ENCODE peak calls at places on chromosomes 2 and 18, in nine cellular contexts. M, E, W, Z, B, G, F, A and V are unnamed samples.

GRCh38 chr2:12320027-12320734 is 396.6 kb upstream of the TRIB2 start:
- DNase-seq in M (no peak), E (no peak), W (no peak), Z (no peak), B (no peak), G (no peak), F (no peak), A (no peak), V (no peak)

GRCh38 chr2:25632396-25632795 is 41.0 kb downstream of the DTNB start:
- DNase-seq in M (no peak), E (no peak), W (no peak), Z (no peak), B (no peak), G (no peak), F (no peak), A (no peak), V (no peak)

GRCh38 chr2:179106342-179107178 is 56.6 kb upstream of the CCDC141 start:
- DNase-seq in M (peak), E (peak), W (no peak), Z (no peak), B (peak), G (no peak), F (peak), A (peak), V (peak)

GRCh38 chr2:149329068-149329467 is 1.3 kb upstream of the LYPD6 start:
- DNase-seq in M (no peak), E (no peak), W (no peak), Z (no peak), B (no peak), G (no peak), F (no peak), A (no peak), V (no peak)

GRCh38 chr2:112216158-112216557 is 38.7 kb downstream of the ZC3H8 start:
- DNase-seq in M (no peak), E (no peak), W (no peak), Z (no peak), B (no peak), G (no peak), F (no peak), A (no peak), V (no peak)

GRCh38 chr2:37230581-37230980 is 815 bp downstream of the CEBPZ start:
- DNase-seq in M (no peak), E (no peak), W (no peak), Z (no peak), B (no peak), G (no peak), F (no peak), A (no peak), V (no peak)

GRCh38 chr2:163155279-163155883 is 316.8 kb upstream of the KCNH7 start:
- DNase-seq in M (no peak), E (no peak), W (no peak), Z (no peak), B (peak), G (no peak), F (no peak), A (peak), V (peak)

GRCh38 chr2:241777167-241777685 is 604 bp downstream of the GAL3ST2 start:
- DNase-seq in M (no peak), E (no peak), W (no peak), Z (no peak), B (no peak), G (no peak), F (no peak), A (no peak), V (no peak)

GRCh38 chr18:67938691-67939090 is 422.2 kb upstream of the DSEL start:
- DNase-seq in M (no peak), E (no peak), W (no peak), Z (no peak), B (no peak), G (no peak), F (no peak), A (no peak), V (no peak)

GRCh38 chr2:113084249-113085000 is 16.7 kb downstream of the IL1F10 start:
- DNase-seq in M (no peak), E (no peak), W (no peak), Z (no peak), B (no peak), G (no peak), F (no peak), A (no peak), V (no peak)

GRCh38 chr18:58417752-58418151 is 211.1 kb downstream of the ALPK2 start:
- DNase-seq in M (no peak), E (no peak), W (no peak), Z (no peak), B (no peak), G (no peak), F (no peak), A (peak), V (no peak)

GRCh38 chr18:13035249-13035914 is 44.2 kb downstream of the CEP192 start:
- DNase-seq in M (no peak), E (no peak), W (no peak), Z (no peak), B (no peak), G (no peak), F (no peak), A (no peak), V (no peak)

GRCh38 chr18:61679836-61680235 is 213.0 kb downstream of the RNF152 start:
- DNase-seq in M (no peak), E (no peak), W (no peak), Z (no peak), B (no peak), G (no peak), F (no peak), A (no peak), V (no peak)

GRCh38 chr2:18544171-18544570 is 16.3 kb downstream of the RDH14 start:
- DNase-seq in M (no peak), E (no peak), W (no peak), Z (no peak), B (no peak), G (no peak), F (no peak), A (no peak), V (no peak)

GRCh38 chr18:13382990-13383821 is 164.6 kb downstream of the LDLRAD4 start:
- DNase-seq in M (no peak), E (no peak), W (no peak), Z (no peak), B (no peak), G (no peak), F (peak), A (no peak), V (no peak)

GRCh38 chr2:8458461-8459459 is 223.1 kb upstream of the ID2 start:
- DNase-seq in M (no peak), E (no peak), W (no peak), Z (no peak), B (no peak), G (no peak), F (no peak), A (no peak), V (no peak)

GRCh38 chr2:62704654-62705006 is 883 bp upstream of the EHBP1 start:
- DNase-seq in M (no peak), E (no peak), W (no peak), Z (no peak), B (no peak), G (no peak), F (no peak), A (no peak), V (no peak)

GRCh38 chr2:58131191-58132011 is 84.8 kb downstream of the VRK2 start:
- DNase-seq in M (no peak), E (no peak), W (no peak), Z (no peak), B (no peak), G (no peak), F (no peak), A (no peak), V (no peak)

GRCh38 chr2:234858790-234859329 is 93.0 kb upstream of the SH3BP4 start:
- DNase-seq in M (no peak), E (no peak), W (no peak), Z (no peak), B (no peak), G (no peak), F (no peak), A (no peak), V (no peak)

GRCh38 chr18:2883137-2883671 is 36.4 kb downstream of the EMILIN2 start:
- DNase-seq in M (no peak), E (no peak), W (peak), Z (no peak), B (no peak), G (peak), F (peak), A (no peak), V (no peak)

GRCh38 chr2:204012081-204012653 is 75.6 kb downstream of the ICOS start:
- DNase-seq in M (no peak), E (no peak), W (no peak), Z (no peak), B (no peak), G (no peak), F (no peak), A (peak), V (no peak)

GRCh38 chr2:215713393-215713792 is 277.5 kb upstream of the FN1 start:
- DNase-seq in M (no peak), E (no peak), W (no peak), Z (no peak), B (no peak), G (no peak), F (no peak), A (no peak), V (no peak)

GRCh38 chr2:7745369-7745768 is 828.2 kb downstream of the RNF144A start:
- DNase-seq in M (no peak), E (no peak), W (no peak), Z (no peak), B (no peak), G (no peak), F (no peak), A (no peak), V (no peak)

GRCh38 chr2:25894135-25894830 is 16.0 kb upstream of the ASXL2 start:
- DNase-seq in M (no peak), E (peak), W (no peak), Z (peak), B (peak), G (no peak), F (no peak), A (no peak), V (no peak)

GRCh38 chr18:10418836-10419235 is 35.6 kb upstream of the APCDD1 start:
- DNase-seq in M (no peak), E (no peak), W (no peak), Z (no peak), B (no peak), G (no peak), F (no peak), A (no peak), V (no peak)

GRCh38 chr18:49616618-49617328 is 54.9 kb downstream of the LIPG start:
- DNase-seq in M (no peak), E (no peak), W (no peak), Z (no peak), B (no peak), G (no peak), F (no peak), A (no peak), V (no peak)

GRCh38 chr2:112690853-112691390 is 29.9 kb upstream of the NT5DC4 start:
- DNase-seq in M (no peak), E (no peak), W (peak), Z (peak), B (peak), G (peak), F (no peak), A (peak), V (no peak)

GRCh38 chr18:40932862-40933261 is 1022.2 kb upstream of the PIK3C3 start:
- DNase-seq in M (no peak), E (no peak), W (no peak), Z (no peak), B (no peak), G (no peak), F (no peak), A (no peak), V (no peak)

GRCh38 chr2:168717790-168718502 is 84.5 kb upstream of the NOSTRIN start:
- DNase-seq in M (no peak), E (no peak), W (no peak), Z (no peak), B (no peak), G (no peak), F (no peak), A (no peak), V (no peak)

GRCh38 chr18:66440433-66440832 is 163.5 kb downstream of the CDH19 start:
- DNase-seq in M (no peak), E (no peak), W (no peak), Z (no peak), B (no peak), G (no peak), F (no peak), A (no peak), V (no peak)

GRCh38 chr2:70531419-70532130 is 22.1 kb downstream of the TGFA start:
- DNase-seq in M (no peak), E (no peak), W (no peak), Z (no peak), B (no peak), G (no peak), F (no peak), A (no peak), V (no peak)

GRCh38 chr2:45128580-45128997 is 119.3 kb upstream of the SIX2 start:
- DNase-seq in M (no peak), E (no peak), W (no peak), Z (peak), B (no peak), G (no peak), F (no peak), A (peak), V (no peak)